ENCODE peak calls at places on chromosomes 2 and 18, in six cellular contexts. One of them, this sample, is unnamed.
A peak's percentile ranks its signal among the peaks of the same experiment; 100 is the strongest.

GRCh38 chr2:143264851-143265250 is 135.6 kb downstream of the ARHGAP15 start:
- DNase-seq in pancreas: no peak
- DNase-seq in IMR-90: peak; percentile 92
- DNase-seq in fibroblast of pulmonary artery: peak; percentile 88
- DNase-seq in A549: no peak
- DNase-seq in PC-9: no peak
- DNase-seq in this sample: peak; percentile 96

GRCh38 chr2:241482556-241482955 is 25.8 kb downstream of the STK25 start:
- DNase-seq in pancreas: no peak
- DNase-seq in IMR-90: no peak
- DNase-seq in fibroblast of pulmonary artery: no peak
- DNase-seq in A549: no peak
- DNase-seq in PC-9: no peak
- DNase-seq in this sample: no peak

GRCh38 chr2:3986063-3986462 is 282.7 kb downstream of the DCDC2C start:
- DNase-seq in pancreas: no peak
- DNase-seq in IMR-90: no peak
- DNase-seq in fibroblast of pulmonary artery: no peak
- DNase-seq in A549: peak; percentile 32
- DNase-seq in PC-9: no peak
- DNase-seq in this sample: no peak

GRCh38 chr2:177165103-177165583 is 47.5 kb upstream of the HNRNPA3 start:
- DNase-seq in pancreas: no peak
- DNase-seq in IMR-90: peak; percentile 45
- DNase-seq in fibroblast of pulmonary artery: peak; percentile 66
- DNase-seq in A549: peak; percentile 66
- DNase-seq in PC-9: no peak
- DNase-seq in this sample: no peak

GRCh38 chr18:55003695-55004094 is 44.4 kb upstream of the CCDC68 start:
- DNase-seq in pancreas: no peak
- DNase-seq in IMR-90: no peak
- DNase-seq in fibroblast of pulmonary artery: no peak
- DNase-seq in A549: no peak
- DNase-seq in PC-9: no peak
- DNase-seq in this sample: no peak

GRCh38 chr2:238908960-238909951 is 61.4 kb downstream of the TWIST2 start:
- DNase-seq in pancreas: peak; percentile 13
- DNase-seq in IMR-90: peak; percentile 34
- DNase-seq in fibroblast of pulmonary artery: peak; percentile 81
- DNase-seq in A549: no peak
- DNase-seq in PC-9: no peak
- DNase-seq in this sample: no peak

GRCh38 chr18:44636241-44636640 is 44.4 kb upstream of the SETBP1 start:
- DNase-seq in pancreas: no peak
- DNase-seq in IMR-90: no peak
- DNase-seq in fibroblast of pulmonary artery: no peak
- DNase-seq in A549: no peak
- DNase-seq in PC-9: no peak
- DNase-seq in this sample: no peak

GRCh38 chr2:174282449-174282848 is 34.1 kb upstream of the OLA1 start:
- DNase-seq in pancreas: no peak
- DNase-seq in IMR-90: no peak
- DNase-seq in fibroblast of pulmonary artery: no peak
- DNase-seq in A549: no peak
- DNase-seq in PC-9: peak; percentile 0
- DNase-seq in this sample: no peak

GRCh38 chr2:108351889-108352288 is 25.9 kb upstream of the SULT1C4 start:
- DNase-seq in pancreas: no peak
- DNase-seq in IMR-90: no peak
- DNase-seq in fibroblast of pulmonary artery: peak; percentile 23
- DNase-seq in A549: no peak
- DNase-seq in PC-9: no peak
- DNase-seq in this sample: no peak

GRCh38 chr2:44166096-44166495 is 2.6 kb upstream of the PPM1B start:
- DNase-seq in pancreas: peak; percentile 39
- DNase-seq in IMR-90: no peak
- DNase-seq in fibroblast of pulmonary artery: no peak
- DNase-seq in A549: no peak
- DNase-seq in PC-9: no peak
- DNase-seq in this sample: no peak

GRCh38 chr2:115083216-115083615 is 640.8 kb downstream of the DPP10 start:
- DNase-seq in pancreas: no peak
- DNase-seq in IMR-90: no peak
- DNase-seq in fibroblast of pulmonary artery: no peak
- DNase-seq in A549: no peak
- DNase-seq in PC-9: no peak
- DNase-seq in this sample: no peak

DNA sequence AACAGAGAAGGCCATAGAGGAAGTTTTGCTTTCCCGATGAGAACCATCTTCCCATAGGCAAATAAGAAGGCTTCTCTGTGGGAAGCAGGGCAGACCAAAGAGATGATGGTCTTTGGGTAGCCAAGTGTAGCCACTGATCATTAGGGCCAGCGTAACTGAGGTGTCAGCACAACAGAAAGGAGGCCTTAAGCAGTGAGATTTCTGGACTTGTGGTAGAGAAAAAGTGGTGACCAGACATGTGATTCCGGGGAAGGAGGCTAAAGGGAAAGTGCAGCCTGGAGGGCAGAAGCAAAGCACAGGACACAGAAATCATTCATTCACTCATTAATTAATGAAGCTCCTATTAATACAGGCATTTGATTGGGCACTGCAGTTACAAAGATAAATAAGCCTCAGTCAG is 15.4 kb downstream of the EVA1A start:
- DNase-seq in pancreas: no peak
- DNase-seq in IMR-90: no peak
- DNase-seq in fibroblast of pulmonary artery: no peak
- DNase-seq in A549: no peak
- DNase-seq in PC-9: no peak
- DNase-seq in this sample: no peak
- H3K4me3 ChIP-seq in pancreas: no peak overlapping the region
- H3K4me3 ChIP-seq in IMR-90: no peak overlapping the region
- H3K4me3 ChIP-seq in fibroblast of pulmonary artery: no peak overlapping the region
- H3K4me3 ChIP-seq in A549: no peak overlapping the region
- H3K4me3 ChIP-seq in PC-9: no peak overlapping the region
- H3K4me3 ChIP-seq in this sample: no peak overlapping the region

GRCh38 chr2:158647832-158648231 is 147.3 kb upstream of the DAPL1 start:
- DNase-seq in pancreas: no peak
- DNase-seq in IMR-90: no peak
- DNase-seq in fibroblast of pulmonary artery: no peak
- DNase-seq in A549: no peak
- DNase-seq in PC-9: no peak
- DNase-seq in this sample: no peak

GRCh38 chr2:158656492-158657190 is 138.5 kb upstream of the DAPL1 start:
- DNase-seq in pancreas: no peak
- DNase-seq in IMR-90: no peak
- DNase-seq in fibroblast of pulmonary artery: no peak
- DNase-seq in A549: no peak
- DNase-seq in PC-9: no peak
- DNase-seq in this sample: no peak

GRCh38 chr2:158651358-158652057 is 143.6 kb upstream of the DAPL1 start:
- DNase-seq in pancreas: peak; percentile 85
- DNase-seq in IMR-90: no peak
- DNase-seq in fibroblast of pulmonary artery: no peak
- DNase-seq in A549: no peak
- DNase-seq in PC-9: no peak
- DNase-seq in this sample: no peak

DNA sequence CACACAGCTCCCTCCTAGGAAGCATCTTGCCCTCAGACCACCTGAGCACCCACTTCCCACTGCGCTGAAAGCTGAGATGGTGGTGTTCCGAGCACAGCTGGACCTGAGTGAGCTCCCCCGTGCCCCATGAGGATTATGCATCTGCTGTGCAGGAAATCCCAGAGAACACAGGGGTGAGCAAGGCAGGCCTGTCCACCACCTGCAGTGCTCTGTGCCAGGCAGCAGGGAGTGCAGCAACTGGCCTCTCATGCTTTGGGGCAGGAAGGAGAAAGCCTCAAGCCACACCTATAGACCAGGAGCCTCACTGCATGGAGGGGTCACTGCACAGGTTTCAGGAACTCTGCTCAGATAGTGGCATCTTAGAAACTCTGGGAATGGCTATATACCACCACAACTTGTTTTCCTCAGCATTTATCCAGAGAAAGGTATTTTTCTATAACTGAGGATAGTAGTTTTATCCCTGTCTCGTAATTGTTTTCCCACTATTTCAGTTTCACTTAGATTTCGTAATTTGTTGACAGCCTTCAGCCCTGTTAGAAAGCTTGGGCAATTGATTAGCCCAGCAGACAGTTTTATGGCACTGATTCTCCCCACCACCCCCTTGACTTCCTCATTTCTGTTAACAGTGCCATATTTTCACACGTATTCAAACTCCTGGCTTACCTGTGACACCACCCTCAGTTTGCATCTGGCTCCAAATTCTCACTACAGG is 144.3 kb upstream of the DAPL1 start:
- DNase-seq in pancreas: peak; percentile 39
- DNase-seq in IMR-90: no peak
- DNase-seq in fibroblast of pulmonary artery: no peak
- DNase-seq in A549: no peak
- DNase-seq in PC-9: no peak
- DNase-seq in this sample: no peak
- TF ChIP-seq CTCF in pancreas: no peak
- TF ChIP-seq CTCF in IMR-90: no peak
- TF ChIP-seq CTCF in fibroblast of pulmonary artery: no peak
- TF ChIP-seq CTCF in A549: no peak
- TF ChIP-seq CTCF in PC-9: no peak
- TF ChIP-seq CTCF in this sample: no peak

GRCh38 chr2:10301946-10302478 is 692 bp upstream of the HPCAL1 start:
- DNase-seq in pancreas: no peak
- DNase-seq in IMR-90: no peak
- DNase-seq in fibroblast of pulmonary artery: no peak
- DNase-seq in A549: no peak
- DNase-seq in PC-9: no peak
- DNase-seq in this sample: no peak

GRCh38 chr2:10302479-10303173 is at the start of gene HPCAL1:
- DNase-seq in pancreas: peak; percentile 93
- DNase-seq in IMR-90: peak; percentile 70
- DNase-seq in fibroblast of pulmonary artery: peak; percentile 77
- DNase-seq in A549: peak; percentile 93
- DNase-seq in PC-9: peak; percentile 85
- DNase-seq in this sample: no peak

GRCh38 chr2:10300997-10301945 is 1.4 kb upstream of the HPCAL1 start:
- DNase-seq in pancreas: no peak
- DNase-seq in IMR-90: no peak
- DNase-seq in fibroblast of pulmonary artery: no peak
- DNase-seq in A549: no peak
- DNase-seq in PC-9: no peak
- DNase-seq in this sample: no peak

GRCh38 chr2:10297950-10298349 is 4.8 kb upstream of the HPCAL1 start:
- DNase-seq in pancreas: no peak
- DNase-seq in IMR-90: peak; percentile 97
- DNase-seq in fibroblast of pulmonary artery: peak; percentile 87
- DNase-seq in A549: peak; percentile 73
- DNase-seq in PC-9: peak; percentile 84
- DNase-seq in this sample: no peak

GRCh38 chr2:10300328-10300920 is 2.3 kb upstream of the HPCAL1 start:
- DNase-seq in pancreas: no peak
- DNase-seq in IMR-90: no peak
- DNase-seq in fibroblast of pulmonary artery: no peak
- DNase-seq in A549: peak; percentile 45
- DNase-seq in PC-9: peak; percentile 73
- DNase-seq in this sample: no peak
- H3K4me3 ChIP-seq in pancreas: no peak overlapping the region
- H3K4me3 ChIP-seq in IMR-90: no peak overlapping the region
- H3K4me3 ChIP-seq in fibroblast of pulmonary artery: no peak overlapping the region
- H3K4me3 ChIP-seq in A549: no peak overlapping the region
- H3K4me3 ChIP-seq in PC-9: no peak overlapping the region
- H3K4me3 ChIP-seq in this sample: no peak overlapping the region

DNA sequence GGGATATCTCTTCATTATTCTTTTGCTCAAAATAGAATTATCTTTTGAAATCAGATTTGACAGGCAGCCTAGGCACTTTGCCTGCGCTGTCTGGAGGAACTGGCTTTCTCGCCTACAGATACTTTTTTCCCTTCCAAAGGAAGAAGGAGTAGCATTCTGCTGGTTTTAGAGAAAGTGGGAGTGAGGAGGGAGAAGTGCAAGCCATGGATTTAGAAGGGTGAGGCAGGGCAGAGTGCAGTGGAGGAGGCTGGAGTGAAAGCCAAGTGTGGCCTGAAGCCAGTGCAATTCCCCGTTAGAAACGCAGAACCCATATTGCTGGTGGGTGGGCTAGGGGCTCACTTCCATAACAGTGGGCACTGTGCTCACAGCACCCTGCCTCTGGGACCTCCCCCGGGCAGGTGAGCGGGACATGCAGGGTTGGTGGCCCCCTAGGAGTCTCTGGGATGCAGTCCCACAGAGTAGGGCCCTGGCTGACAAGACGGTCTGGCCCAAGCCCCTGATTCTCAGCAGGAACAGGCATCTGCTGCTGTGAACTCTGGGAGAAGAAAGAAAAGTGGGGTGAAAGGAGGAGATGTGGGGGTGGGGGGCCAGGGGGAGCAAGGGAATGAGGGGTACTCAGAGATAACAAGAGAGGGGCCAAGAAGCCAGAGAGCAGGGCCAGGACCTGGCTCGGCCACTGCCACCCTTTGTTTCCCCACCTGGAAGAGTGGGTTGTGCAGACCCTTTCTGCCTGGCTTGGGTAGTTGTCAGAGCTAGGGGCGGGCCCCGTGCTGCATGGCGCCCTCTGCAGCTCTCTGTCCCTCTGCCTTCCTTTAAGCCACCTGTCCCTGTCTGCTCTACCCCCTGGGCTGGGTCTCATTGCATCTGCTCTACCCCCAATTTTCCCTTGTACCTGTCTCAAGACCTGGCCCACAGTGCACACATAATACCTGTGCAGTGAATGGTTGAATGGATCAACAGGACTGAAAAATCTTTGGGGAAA is 273.5 kb upstream of the HS6ST1 start:
- DNase-seq in pancreas: no peak
- DNase-seq in IMR-90: no peak
- DNase-seq in fibroblast of pulmonary artery: no peak
- DNase-seq in A549: no peak
- DNase-seq in PC-9: no peak
- DNase-seq in this sample: no peak
- TF ChIP-seq CTCF in pancreas: no peak
- TF ChIP-seq CTCF in IMR-90: no peak
- TF ChIP-seq CTCF in fibroblast of pulmonary artery: no peak
- TF ChIP-seq CTCF in A549: no peak
- TF ChIP-seq CTCF in PC-9: no peak
- TF ChIP-seq CTCF in this sample: no peak

DNA sequence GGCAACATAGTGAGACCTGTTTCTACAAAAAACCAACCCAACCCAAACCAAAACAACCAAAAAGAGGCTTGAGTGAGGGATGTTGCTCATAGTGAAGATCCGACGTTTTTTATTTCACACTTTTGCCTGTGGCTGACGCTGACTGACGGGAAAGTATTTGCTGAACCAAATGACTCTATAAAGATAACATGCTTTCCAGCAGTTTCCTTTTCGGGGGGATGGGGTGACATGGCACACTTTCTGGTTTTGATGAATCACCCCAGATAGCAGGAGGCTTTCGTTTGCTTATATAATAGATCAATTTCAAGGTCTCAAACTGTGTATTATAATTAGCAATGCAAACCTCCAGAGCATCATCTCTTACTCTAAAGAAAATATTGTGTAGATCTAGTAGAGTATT is 150.8 kb downstream of the AQP4 start:
- DNase-seq in pancreas: no peak
- DNase-seq in IMR-90: no peak
- DNase-seq in fibroblast of pulmonary artery: no peak
- DNase-seq in A549: no peak
- DNase-seq in PC-9: no peak
- DNase-seq in this sample: no peak
- H3K4me3 ChIP-seq in pancreas: no peak overlapping the region
- H3K4me3 ChIP-seq in IMR-90: no peak overlapping the region
- H3K4me3 ChIP-seq in fibroblast of pulmonary artery: no peak overlapping the region
- H3K4me3 ChIP-seq in A549: no peak overlapping the region
- H3K4me3 ChIP-seq in PC-9: no peak overlapping the region
- H3K4me3 ChIP-seq in this sample: no peak overlapping the region

This sample was measured in astrocyte of the cerebellum.